ENCODE peak calls at places on chromosomes 1 and 21, in four cellular contexts. B is GM23248, E is keratinocyte, Y is neural progenitor cell. W is an unnamed sample.

GRCh38 chr1:86948212-86948611 is 33.8 kb downstream of the HS2ST1 start:
- DNase-seq in B (no peak), E (no peak), Y (no peak), W (no peak)

GRCh38 chr1:63148825-63149645 is 173.3 kb upstream of the FOXD3 start:
- DNase-seq in B (peak; percentile 63), E (no peak), Y (peak; percentile 72), W (no peak)

GRCh38 chr1:17274186-17275170 is 25.6 kb downstream of the PADI3 start:
- DNase-seq in B (peak; percentile 58), E (no peak), Y (peak; percentile 72), W (peak; percentile 71)

GRCh38 chr1:216325946-216326345 is 97.3 kb downstream of the USH2A start:
- DNase-seq in B (no peak), E (peak; percentile 23), Y (no peak), W (no peak)

GRCh38 chr1:30527511-30528140 is 195.8 kb downstream of the MATN1 start:
- DNase-seq in B (peak; percentile 24), E (no peak), Y (no peak), W (no peak)

GRCh38 chr21:46562964-46563607 is 41.8 kb downstream of the S100B start:
- DNase-seq in B (no peak), E (no peak), Y (no peak), W (no peak)

GRCh38 chr1:170407138-170407537 is 124.8 kb upstream of the GORAB start:
- DNase-seq in B (peak; percentile 23), E (no peak), Y (no peak), W (no peak)

GRCh38 chr1:93907718-93908117 is 1.5 kb downstream of the GCLM start:
- DNase-seq in B (peak; percentile 67), E (no peak), Y (peak; percentile 4), W (peak; percentile 54)

GRCh38 chr1:243713470-243714186 is 136.4 kb downstream of the AKT3 start:
- DNase-seq in B (peak; percentile 47), E (no peak), Y (peak; percentile 67), W (no peak)

DNA sequence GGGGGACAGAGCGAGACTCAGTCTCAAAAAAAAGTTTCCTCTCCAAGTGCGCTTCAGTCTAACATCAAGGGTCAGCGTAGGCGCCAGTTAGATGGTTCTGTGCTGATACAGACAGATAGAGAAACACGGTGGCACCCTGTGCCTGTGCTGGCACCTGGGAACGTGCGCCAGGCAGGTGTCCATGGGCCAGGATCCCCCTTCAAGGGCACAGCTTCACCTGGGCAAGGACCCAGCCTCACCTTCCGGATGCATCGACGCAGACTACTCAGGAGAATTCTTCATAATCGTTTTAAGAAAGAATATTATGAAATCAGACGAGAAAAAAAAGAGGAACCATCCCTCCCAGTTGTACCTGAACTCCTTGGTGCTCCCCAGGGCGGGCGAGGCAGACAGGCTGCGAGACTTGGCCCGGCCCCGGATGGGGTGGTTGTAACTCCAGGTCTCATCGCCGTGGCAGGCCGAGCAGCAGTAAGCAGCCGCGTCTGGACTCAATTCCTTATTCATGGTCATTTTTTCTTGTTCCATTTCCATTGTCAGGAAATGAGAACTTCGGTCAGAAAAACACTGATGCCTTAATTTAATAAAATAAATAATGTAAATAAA is 13.3 kb downstream of the NADK start:
- DNase-seq in B (no peak), E (no peak), Y (no peak), W (no peak)
- H3K4me3 ChIP-seq in B (no peak overlapping the region), E (no peak overlapping the region), Y (no peak overlapping the region), W (no peak overlapping the region)

DNA sequence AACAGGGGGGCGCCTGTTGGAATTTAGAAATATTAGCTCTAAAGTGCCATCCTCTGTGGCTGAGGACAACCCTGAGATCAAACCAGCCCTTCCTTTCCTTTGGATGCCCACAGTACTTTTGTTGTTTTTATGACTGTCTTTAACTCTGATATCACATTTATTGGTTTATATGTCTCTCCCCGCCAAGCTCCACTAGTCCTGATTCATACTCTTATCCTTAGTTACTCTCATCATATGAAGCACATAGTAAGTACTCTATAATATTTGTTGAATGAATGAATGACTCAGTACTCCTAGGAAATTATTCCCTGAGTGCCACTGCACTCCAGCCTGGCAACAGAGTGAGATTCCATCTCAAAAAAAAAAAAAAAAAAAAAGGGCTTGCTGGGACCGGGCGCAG is 22.6 kb upstream of the NRDC start:
- DNase-seq in B (peak; percentile 18), E (no peak), Y (no peak), W (no peak)
- TF ChIP-seq EZH2 in B (no peak), E (no peak), Y (no peak), W (no peak)

GRCh38 chr1:201427923-201428322 is 6.4 kb upstream of the TNNI1 start:
- DNase-seq in B (no peak), E (no peak), Y (no peak), W (no peak)
- H3K4me1 ChIP-seq in B (no peaks in the 10 kb centered on the region), E (no peaks in the 10 kb centered on the region), Y (peaks cover 10% of the 10 kb centered on the region), W (no peaks in the 10 kb centered on the region)

GRCh38 chr1:205237526-205238484 is 10.1 kb downstream of the TMCC2 start:
- DNase-seq in B (no peak), E (no peak), Y (no peak), W (no peak)
- H3K4me3 ChIP-seq in B (no peak overlapping the region), E (no peak overlapping the region), Y (no peak overlapping the region), W (no peak overlapping the region)

GRCh38 chr1:24319962-24320361 is 805 bp downstream of the GRHL3 start:
- DNase-seq in B (no peak), E (no peak), Y (no peak), W (no peak)

GRCh38 chr1:24322636-24323177 is 3.5 kb downstream of the GRHL3 start:
- DNase-seq in B (no peak), E (no peak), Y (no peak), W (no peak)

GRCh38 chr1:24321150-24321549 is 2.0 kb downstream of the GRHL3 start:
- DNase-seq in B (no peak), E (no peak), Y (no peak), W (no peak)

GRCh38 chr1:24323281-24323680 is 4.1 kb downstream of the GRHL3 start:
- DNase-seq in B (no peak), E (no peak), Y (no peak), W (peak; percentile 37)

DNA sequence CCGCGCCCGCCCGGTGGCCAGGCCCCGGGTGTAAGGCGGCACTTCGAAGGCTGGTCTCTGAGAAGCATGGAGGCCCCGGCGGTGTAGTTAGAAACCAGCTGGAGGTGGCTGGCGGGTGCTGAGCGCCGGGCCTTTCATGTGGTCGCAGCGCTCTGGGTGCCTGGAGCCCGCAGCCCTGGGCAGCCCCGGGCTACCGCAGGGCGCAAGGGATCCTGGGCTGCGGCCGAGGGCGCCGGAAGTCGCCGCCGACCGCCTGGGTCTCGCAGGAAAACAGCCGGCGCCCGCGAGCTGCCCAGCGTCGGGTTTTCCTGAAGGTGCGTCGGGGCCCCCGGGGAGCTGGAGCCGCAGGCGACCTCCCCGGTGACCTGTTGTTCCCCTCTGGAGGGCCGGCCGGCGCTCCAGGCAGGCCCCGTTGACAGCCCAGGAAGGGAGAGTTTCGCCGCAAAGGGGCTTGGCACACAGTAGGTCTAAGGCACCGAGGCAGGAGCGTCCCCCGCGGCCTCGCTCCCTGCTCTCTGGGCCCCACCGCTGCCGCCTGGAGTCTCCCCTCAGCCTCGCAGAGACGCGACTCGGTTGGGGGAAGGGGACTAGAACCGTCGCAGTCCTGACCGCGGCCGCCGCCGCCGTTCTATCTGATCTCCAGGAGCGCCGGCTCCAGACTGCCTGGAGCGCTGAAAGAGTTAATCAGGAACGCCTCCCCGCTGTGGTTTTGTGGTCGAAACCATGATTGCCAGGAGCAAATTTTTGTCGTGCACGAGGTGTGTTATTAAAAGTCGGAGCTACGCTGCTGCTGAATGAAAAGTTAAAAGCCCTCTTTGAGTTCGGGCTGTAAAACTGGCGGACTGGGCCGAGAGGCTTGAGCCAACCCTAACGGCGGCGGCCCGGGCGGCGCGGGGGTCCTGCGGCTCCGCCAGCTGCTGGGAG is 2.8 kb downstream of the GRHL3 start:
- DNase-seq in B (peak; percentile 82), E (peak; percentile 50), Y (peak; percentile 79), W (peak; percentile 83)
- TF ChIP-seq EZH2 in B (no peak), E (no peak), Y (peak; percentile 85), W (no peak)

DNA sequence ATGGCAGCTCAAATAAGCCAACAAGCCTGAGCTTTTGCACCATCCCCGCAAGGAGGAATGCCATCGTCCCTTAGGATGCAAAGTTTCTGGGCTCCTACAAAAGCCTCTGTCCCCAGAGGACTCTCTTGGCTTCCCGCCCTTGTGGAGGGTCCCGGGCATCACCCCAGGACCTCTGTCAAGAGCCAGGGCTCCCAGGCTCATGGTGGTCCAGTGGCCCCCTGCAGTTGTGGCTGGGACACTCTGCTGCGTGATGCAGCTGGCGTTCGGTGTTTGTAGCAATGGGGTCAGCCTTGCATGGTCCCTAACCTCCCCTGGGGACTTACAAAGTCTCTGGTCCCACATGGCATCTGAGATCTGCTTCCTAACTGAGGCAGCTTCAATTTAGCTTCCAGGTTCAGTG is 104.7 kb downstream of the RIPK4 start:
- DNase-seq in B (no peak), E (no peak), Y (no peak), W (no peak)
- H3K4me1 ChIP-seq in B (peaks cover 16% of the 10 kb centered on the region), E (peaks cover 25% of the 10 kb centered on the region), Y (no peaks in the 10 kb centered on the region), W (peaks cover 78% of the 10 kb centered on the region)

DNA sequence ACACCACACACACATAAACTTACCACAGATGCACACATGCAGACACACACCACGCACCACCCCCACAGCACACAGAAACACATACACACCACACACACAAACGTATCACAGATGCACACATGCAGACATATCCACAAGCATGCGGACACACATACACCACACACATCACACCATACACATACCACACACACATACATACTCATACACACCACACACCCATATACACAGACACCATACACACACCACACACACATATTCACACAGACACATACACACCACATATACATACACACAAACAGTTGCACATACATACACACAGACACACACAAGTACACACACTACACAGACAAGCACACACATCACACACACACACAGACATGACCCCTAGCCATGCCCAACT is 37.5 kb upstream of the PDE9A start:
- DNase-seq in B (no peak), E (no peak), Y (no peak), W (no peak)
- H3K4me3 ChIP-seq in B (no peak overlapping the region), E (no peak overlapping the region), Y (no peak overlapping the region), W (peak overlapping the region; percentile 17)

W was measured in PC-9.